ENCODE peak calls at places on chromosome 20, in eight cellular contexts. D is cardiac muscle cell, N is IMR-90, T is heart right ventricle, G is sigmoid colon, O is ovary, C is pancreas, J is tibial nerve. P is an unnamed sample.

GRCh38 chr20:20562507-20562906 is 149.9 kb downstream of the RALGAPA2 start:
- DNase-seq in T (no peak), C (no peak), J (no peak), O (no peak), G (no peak), N (no peak), D (no peak), P (no peak)

GRCh38 chr20:47438464-47439381 is 63.0 kb upstream of the NCOA3 start:
- DNase-seq in O (no peak), J (no peak), D (no peak), C (no peak), T (peak), N (no peak), G (no peak), P (no peak)

GRCh38 chr20:12970372-12970821 is 38.4 kb upstream of the SPTLC3 start:
- DNase-seq in N (peak), C (no peak), O (no peak), J (peak), G (no peak), T (peak), D (peak), P (no peak)

GRCh38 chr20:50052952-50053789 is 59.8 kb downstream of the UBE2V1 start:
- DNase-seq in T (no peak), N (no peak), J (no peak), O (peak), C (no peak), G (no peak), D (no peak), P (no peak)

GRCh38 chr20:62938105-62938888 is at the start of gene GID8:
- DNase-seq in G (peak), J (no peak), C (no peak), D (peak), O (peak), T (peak), N (peak), P (peak)

GRCh38 chr20:63032861-63033634 is 26.3 kb upstream of the BHLHE23 start:
- DNase-seq in G (peak), N (no peak), O (no peak), D (no peak), T (no peak), C (no peak), J (no peak), P (no peak)

GRCh38 chr20:54324652-54325285 is 116.9 kb downstream of the PFDN4 start:
- DNase-seq in C (no peak), J (no peak), D (no peak), G (no peak), N (no peak), T (no peak), O (no peak), P (no peak)

GRCh38 chr20:10558635-10559187 is 115.1 kb downstream of the JAG1 start:
- DNase-seq in C (no peak), N (peak), G (no peak), D (peak), O (no peak), J (no peak), T (no peak), P (no peak)

GRCh38 chr20:62588458-62589149 is 53.7 kb upstream of the SLCO4A1 start:
- DNase-seq in D (no peak), T (no peak), C (no peak), O (no peak), N (no peak), J (no peak), G (no peak), P (no peak)

GRCh38 chr20:24634855-24635254 is 165.4 kb downstream of the SYNDIG1 start:
- DNase-seq in C (no peak), O (no peak), T (no peak), J (no peak), D (peak), N (peak), G (no peak), P (peak)

GRCh38 chr20:10263385-10264165 is 44.9 kb downstream of the SNAP25 start:
- DNase-seq in G (no peak), T (no peak), N (peak), J (no peak), D (peak), C (no peak), O (no peak), P (no peak)

GRCh38 chr20:17895641-17896246 is 72.8 kb downstream of the SNX5 start:
- DNase-seq in O (peak), G (peak), N (peak), D (peak), J (no peak), C (no peak), T (peak), P (no peak)
- H3K27ac ChIP-seq in O (peak), G (peak), N (peak), D (no peak), J (peak), C (peak), T (peak), P (peak)

GRCh38 chr20:3044336-3044965 is 1.0 kb downstream of the GNRH2 start:
- DNase-seq in O (peak), N (no peak), G (no peak), C (no peak), D (no peak), T (no peak), J (no peak), P (no peak)
- H3K27ac ChIP-seq in O (peak), N (no peak), G (no peak), C (no peak), D (no peak), T (no peak), J (peak), P (no peak)

GRCh38 chr20:8221887-8222419 is 89.9 kb downstream of the PLCB1 start:
- DNase-seq in J (no peak), C (no peak), T (no peak), D (no peak), G (no peak), O (no peak), N (no peak), P (no peak)

GRCh38 chr20:8216375-8217200 is 84.5 kb downstream of the PLCB1 start:
- DNase-seq in T (no peak), N (no peak), D (no peak), J (no peak), C (no peak), G (no peak), O (no peak), P (no peak)

GRCh38 chr20:8218861-8219260 is 86.8 kb downstream of the PLCB1 start:
- DNase-seq in D (no peak), C (no peak), O (no peak), G (no peak), N (peak), T (no peak), J (no peak), P (no peak)

GRCh38 chr20:8220716-8221115 is 88.7 kb downstream of the PLCB1 start:
- DNase-seq in T (no peak), J (no peak), N (no peak), O (no peak), C (no peak), G (peak), D (no peak), P (no peak)

GRCh38 chr20:8219403-8219802 is 87.3 kb downstream of the PLCB1 start:
- DNase-seq in N (no peak), D (no peak), O (no peak), J (no peak), G (no peak), C (no peak), T (no peak), P (no peak)
- H3K27ac ChIP-seq in N (peak), D (no peak), O (no peak), J (no peak), G (no peak), C (no peak), T (no peak), P (no peak)

DNA sequence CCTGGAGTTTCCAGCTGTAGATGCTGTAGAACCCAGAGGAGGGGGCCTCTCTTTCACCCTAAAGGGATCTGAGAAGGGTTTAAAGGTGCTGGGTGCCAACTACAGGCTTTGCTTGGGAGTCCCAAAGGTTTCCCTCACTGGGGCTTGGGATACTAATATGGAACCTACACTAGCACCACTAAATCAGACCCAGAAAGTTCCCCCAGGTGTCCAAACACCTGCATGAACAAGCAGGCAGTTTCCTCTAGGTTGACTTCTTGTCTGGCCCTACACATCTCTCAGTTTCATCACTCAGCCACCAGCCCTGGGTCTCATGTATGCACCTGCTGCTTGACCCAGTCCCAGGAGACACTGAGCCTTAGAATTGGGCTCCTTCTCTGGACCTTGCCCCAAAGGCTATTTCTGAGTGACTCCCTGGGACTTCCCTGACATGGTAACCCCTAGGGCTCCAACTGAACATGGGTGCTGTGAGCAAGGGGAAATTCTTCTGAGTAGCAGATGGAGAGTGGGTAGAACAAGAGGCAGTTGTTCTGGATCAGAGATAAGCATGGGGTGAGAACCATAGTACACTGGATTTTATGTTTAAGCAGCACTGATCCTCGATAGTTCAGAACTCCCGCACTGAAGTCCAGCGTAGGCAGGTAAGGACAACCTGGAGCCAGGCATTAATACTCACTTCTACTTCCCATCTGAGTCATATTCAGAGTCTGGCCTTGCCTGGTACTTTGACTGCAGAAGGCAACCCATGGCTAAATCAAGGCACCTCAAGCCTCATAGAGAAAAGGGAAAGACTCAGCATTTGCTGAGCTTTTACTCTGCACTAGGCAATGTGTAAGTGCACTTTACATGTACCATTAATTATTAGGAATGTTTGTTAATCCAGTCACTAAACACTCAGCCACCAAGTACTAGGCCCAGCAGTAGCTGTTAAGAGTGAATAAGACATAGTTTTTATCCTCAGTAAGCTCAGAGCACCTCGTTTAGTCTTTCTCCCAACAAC is 16.8 kb downstream of the BCL2L1 start:
- DNase-seq in T (no peak), D (no peak), O (no peak), J (no peak), N (no peak), C (no peak), G (no peak), P (no peak)
- H3K27ac ChIP-seq in T (peak), D (peak), O (no peak), J (peak), N (no peak), C (peak), G (no peak), P (peak)

P was measured in substantia nigra.